ENCODE peak calls at places on chromosomes 2 and 18, in four cellular contexts. Q, G, I and D are unnamed samples.
A peak's percentile ranks its signal among the peaks of the same experiment; 100 is the strongest.

GRCh38 chr18:2325308-2325849 is 245.9 kb downstream of the METTL4 start:
- DNase-seq in I (no peak), G (no peak), Q (no peak), D (no peak)

GRCh38 chr2:46521215-46521683 is 41.9 kb downstream of the TMEM247 start:
- DNase-seq in G (peak; percentile 57), I (no peak), Q (no peak), D (peak; percentile 81)

GRCh38 chr2:78775291-78775690 is 250.2 kb upstream of the REG3G start:
- DNase-seq in G (no peak), Q (no peak), I (no peak), D (no peak)

GRCh38 chr2:109421606-109422005 is 192.2 kb downstream of the SEPTIN10 start:
- DNase-seq in I (no peak), G (no peak), Q (no peak), D (no peak)

GRCh38 chr2:209946539-209946938 is 55.9 kb upstream of the RPE start:
- DNase-seq in I (no peak), G (no peak), Q (no peak), D (no peak)

GRCh38 chr2:3968736-3969135 is 265.4 kb downstream of the DCDC2C start:
- DNase-seq in Q (no peak), I (peak; percentile 19), G (no peak), D (peak; percentile 1)

GRCh38 chr2:1091895-1092585 is 141.4 kb downstream of the SNTG2 start:
- DNase-seq in I (no peak), Q (no peak), G (no peak), D (no peak)

GRCh38 chr2:166057363-166058169 is 70.3 kb downstream of the SCN1A start:
- DNase-seq in Q (no peak), I (no peak), G (no peak), D (no peak)

GRCh38 chr2:143787674-143788073 is 658.5 kb downstream of the ARHGAP15 start:
- DNase-seq in G (no peak), I (no peak), Q (no peak), D (no peak)

GRCh38 chr18:7566244-7566586 is 901 bp upstream of the PTPRM start:
- DNase-seq in G (no peak), I (no peak), Q (no peak), D (no peak)

GRCh38 chr2:39476524-39476923 is 39.4 kb upstream of the MAP4K3 start:
- DNase-seq in Q (no peak), G (no peak), I (no peak), D (no peak)

GRCh38 chr2:2291500-2292260 is 39.4 kb downstream of the MYT1L start:
- DNase-seq in Q (peak; percentile 85), G (no peak), I (peak; percentile 76), D (no peak)

GRCh38 chr2:218582085-218582484 is 13.4 kb downstream of the CNOT9 start:
- DNase-seq in G (no peak), I (no peak), Q (no peak), D (no peak)

GRCh38 chr2:218583983-218584850 is 15.6 kb downstream of the CNOT9 start:
- DNase-seq in Q (no peak), I (no peak), G (no peak), D (no peak)

GRCh38 chr2:218577482-218578220 is 9.0 kb downstream of the CNOT9 start:
- DNase-seq in I (no peak), G (no peak), Q (no peak), D (no peak)

GRCh38 chr2:218576854-218577253 is 8.2 kb downstream of the CNOT9 start:
- DNase-seq in Q (no peak), I (no peak), G (no peak), D (no peak)

GRCh38 chr2:218578272-218578877 is 9.7 kb downstream of the CNOT9 start:
- DNase-seq in I (no peak), Q (no peak), G (no peak), D (no peak)
- H3K4me3 ChIP-seq in I (no peak overlapping the region), Q (no peak overlapping the region), G (no peak overlapping the region), D (no peak overlapping the region)

DNA sequence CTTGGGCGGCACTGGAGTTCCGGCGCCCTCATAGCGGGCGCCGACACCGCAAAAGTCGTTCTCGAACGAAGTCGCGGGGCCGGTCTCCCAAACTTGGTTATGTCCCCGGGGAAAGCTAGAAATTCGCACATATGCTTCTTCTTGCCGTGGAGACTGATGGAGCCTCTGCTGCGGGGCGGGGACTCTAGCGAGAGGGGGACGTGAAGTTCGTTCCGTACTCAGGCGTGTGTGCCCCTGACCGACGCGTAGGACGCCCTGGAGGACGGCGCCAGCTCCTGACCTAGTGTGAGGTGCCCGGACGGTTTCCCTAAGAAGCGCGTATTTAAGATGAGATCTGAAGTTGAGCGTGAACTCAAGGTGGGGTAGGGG is 465 bp downstream of the RBM44 start:
- DNase-seq in G (no peak), Q (no peak), I (no peak), D (no peak)
- TF ChIP-seq EP300 in G (no peak), Q (no peak), I (no peak), D (no peak)

GRCh38 chr2:88521445-88522070 is 69.1 kb upstream of the FOXI3 start:
- DNase-seq in Q (no peak), G (no peak), I (no peak), D (no peak)

DNA sequence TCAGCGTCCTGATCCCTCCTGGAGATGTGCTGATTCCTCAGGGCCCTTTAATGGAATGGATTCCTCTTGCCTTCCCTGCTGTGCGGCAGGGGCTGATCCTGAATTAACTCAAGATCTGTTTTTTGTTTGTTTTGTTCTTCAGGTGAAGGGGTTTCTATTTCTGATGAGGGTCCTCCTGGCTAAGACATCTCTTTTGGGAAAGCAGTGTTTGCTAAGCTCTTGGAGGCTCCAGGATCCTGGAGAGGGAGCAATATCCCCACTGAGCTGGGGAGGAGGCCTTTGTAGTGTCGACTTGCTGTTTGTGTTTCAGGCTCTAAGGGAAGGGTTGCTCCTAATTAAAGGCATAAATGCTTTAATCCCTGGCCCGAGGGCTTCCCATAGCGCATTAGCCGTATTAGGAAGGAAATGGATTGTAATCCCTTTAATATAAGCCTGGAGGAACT is 65.3 kb upstream of the FOXI3 start:
- DNase-seq in G (no peak), Q (no peak), I (no peak), D (no peak)
- H3K4me3 ChIP-seq in G (no peak overlapping the region), Q (no peak overlapping the region), I (no peak overlapping the region), D (no peak overlapping the region)

DNA sequence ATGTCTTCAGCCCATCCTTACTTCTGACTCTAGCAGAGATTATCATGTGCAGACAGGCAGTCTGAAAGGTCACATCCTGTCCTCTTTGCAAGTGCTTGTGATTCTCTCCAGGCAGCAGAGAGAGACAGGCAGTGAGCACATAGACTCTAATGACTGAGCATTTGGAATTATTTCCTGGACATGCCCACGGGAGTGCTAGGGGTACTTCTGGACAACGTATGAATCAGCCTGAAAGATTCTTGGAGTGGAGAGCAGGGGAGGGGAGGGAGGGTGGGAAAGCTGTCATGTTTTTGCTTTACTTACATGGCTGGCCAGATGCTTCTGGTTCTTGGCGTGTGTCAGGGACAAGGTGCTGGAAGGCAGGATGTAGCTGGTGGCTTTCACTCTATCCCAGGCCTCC is 150.6 kb downstream of the RIF1 start:
- DNase-seq in G (no peak), Q (peak; percentile 8), I (no peak), D (no peak)
- TF ChIP-seq EP300 in G (no peak), Q (no peak), I (no peak), D (no peak)

GRCh38 chr2:68689553-68690537 is 44.8 kb upstream of the ARHGAP25 start:
- DNase-seq in Q (no peak), G (no peak), I (no peak), D (no peak)
- H3K4me3 ChIP-seq in Q (no peak overlapping the region), G (no peak overlapping the region), I (no peak overlapping the region), D (no peak overlapping the region)

GRCh38 chr2:110745048-110745447 is 12.7 kb downstream of the ACOXL start:
- DNase-seq in Q (no peak), I (no peak), G (no peak), D (no peak)
- TF ChIP-seq EP300 in Q (no peak), I (no peak), G (no peak), D (no peak)

GRCh38 chr2:88933077-88933476 is 241.6 kb downstream of the RPIA start:
- DNase-seq in I (no peak), G (no peak), Q (no peak), D (peak; percentile 8)

GRCh38 chr2:88924533-88924932 is 233.1 kb downstream of the RPIA start:
- DNase-seq in I (no peak), G (no peak), Q (no peak), D (no peak)

GRCh38 chr2:88932677-88933076 is 241.2 kb downstream of the RPIA start:
- DNase-seq in Q (no peak), I (no peak), G (no peak), D (no peak)

GRCh38 chr2:88925770-88926462 is 234.4 kb downstream of the RPIA start:
- DNase-seq in Q (no peak), I (no peak), G (no peak), D (no peak)

GRCh38 chr2:88927142-88927541 is 235.7 kb downstream of the RPIA start:
- DNase-seq in G (no peak), Q (no peak), I (no peak), D (no peak)
- H3K4me3 ChIP-seq in G (no peak overlapping the region), Q (no peak overlapping the region), I (no peak overlapping the region), D (no peak overlapping the region)